ENCODE peak calls at places on chromosomes 6 and 20, in nine cellular contexts. L is MM.1S, R is mammary epithelial cell, F is HCT116, S is K562, G is fibroblast of lung, O is neural progenitor cell, H is PC-3, N is hepatocyte. I is an unnamed sample.

GRCh38 chr6:45387236-45387635 is 9.5 kb upstream of the SUPT3H start:
- DNase-seq in L (no peak), R (no peak), N (no peak), G (peak), F (no peak), O (no peak), H (peak), S (no peak), I (no peak)

GRCh38 chr6:166325383-166326042 is 16.8 kb downstream of the SFT2D1 start:
- DNase-seq in G (no peak), H (no peak), S (no peak), O (no peak), L (no peak), F (no peak), N (no peak), R (no peak), I (no peak)

GRCh38 chr20:37295001-37295400 is 5.5 kb downstream of the MANBAL start:
- DNase-seq in O (no peak), G (peak), F (peak), L (no peak), N (peak), H (peak), R (peak), S (peak), I (no peak)

GRCh38 chr20:52539891-52540290 is 348.3 kb upstream of the ZFP64 start:
- DNase-seq in N (peak), F (no peak), R (no peak), S (peak), O (no peak), G (no peak), L (no peak), H (peak), I (no peak)

GRCh38 chr6:132604635-132605150 is 15.2 kb upstream of the TAAR5 start:
- DNase-seq in S (no peak), O (no peak), F (no peak), N (no peak), L (no peak), R (peak), G (no peak), H (no peak), I (no peak)

GRCh38 chr20:33897313-33897912 is 86.3 kb downstream of the CHMP4B start:
- DNase-seq in N (no peak), H (peak), S (no peak), F (peak), R (no peak), G (no peak), L (no peak), O (no peak), I (no peak)

GRCh38 chr20:64253000-64253383 is 2.6 kb upstream of the PCMTD2 start:
- DNase-seq in R (no peak), L (no peak), H (no peak), F (no peak), G (no peak), O (no peak), S (no peak), N (no peak), I (no peak)

GRCh38 chr6:11700118-11700718 is 78.4 kb downstream of the ADTRP start:
- DNase-seq in H (peak), O (peak), R (peak), L (peak), G (peak), N (peak), S (peak), F (peak), I (peak)

GRCh38 chr6:55528624-55529023 is 50.4 kb downstream of the HMGCLL1 start:
- DNase-seq in F (peak), R (peak), L (peak), N (peak), S (no peak), O (peak), H (peak), G (peak), I (no peak)

GRCh38 chr6:113829702-113830058 is 27.5 kb upstream of the MARCKS start:
- DNase-seq in R (no peak), G (peak), L (no peak), N (peak), S (no peak), O (peak), F (no peak), H (no peak), I (no peak)

GRCh38 chr6:13814176-13814937 is at the start of gene MCUR1:
- DNase-seq in H (peak), O (peak), F (peak), G (peak), L (peak), R (peak), S (peak), N (peak), I (no peak)

GRCh38 chr6:31813463-31813849 is 1.6 kb downstream of the HSPA1L start:
- DNase-seq in O (no peak), N (no peak), R (no peak), H (no peak), L (no peak), S (no peak), F (no peak), G (no peak), I (no peak)

GRCh38 chr6:110041149-110041548 is 63.0 kb downstream of the GPR6 start:
- DNase-seq in H (no peak), N (no peak), G (no peak), S (no peak), O (no peak), R (no peak), F (no peak), L (no peak), I (no peak)

GRCh38 chr6:44072959-44073611 is 54.2 kb downstream of the MRPL14 start:
- DNase-seq in R (peak), S (peak), L (peak), H (peak), G (peak), F (no peak), O (peak), N (peak), I (no peak)

GRCh38 chr6:9927271-9927670 is 487.6 kb downstream of the TFAP2A start:
- DNase-seq in H (no peak), F (no peak), O (no peak), S (no peak), N (no peak), G (no peak), L (no peak), R (no peak), I (peak)

GRCh38 chr20:57663681-57664451 is 43.6 kb upstream of the ZBP1 start:
- DNase-seq in N (no peak), G (no peak), F (no peak), O (no peak), R (no peak), L (no peak), S (no peak), H (no peak), I (no peak)

GRCh38 chr20:815914-816606 is 17.5 kb upstream of the FAM110A start:
- DNase-seq in G (peak), L (peak), R (peak), S (peak), N (peak), H (peak), O (peak), F (peak), I (peak)

GRCh38 chr20:21559305-21559704 is 45.4 kb upstream of the NKX2-2 start:
- DNase-seq in F (no peak), R (no peak), N (no peak), L (peak), S (no peak), H (no peak), O (no peak), G (no peak), I (no peak)

GRCh38 chr20:34859826-34860545 is 12.7 kb downstream of the GGT7 start:
- DNase-seq in R (no peak), G (no peak), O (no peak), S (no peak), N (no peak), H (no peak), F (no peak), L (no peak), I (no peak)

DNA sequence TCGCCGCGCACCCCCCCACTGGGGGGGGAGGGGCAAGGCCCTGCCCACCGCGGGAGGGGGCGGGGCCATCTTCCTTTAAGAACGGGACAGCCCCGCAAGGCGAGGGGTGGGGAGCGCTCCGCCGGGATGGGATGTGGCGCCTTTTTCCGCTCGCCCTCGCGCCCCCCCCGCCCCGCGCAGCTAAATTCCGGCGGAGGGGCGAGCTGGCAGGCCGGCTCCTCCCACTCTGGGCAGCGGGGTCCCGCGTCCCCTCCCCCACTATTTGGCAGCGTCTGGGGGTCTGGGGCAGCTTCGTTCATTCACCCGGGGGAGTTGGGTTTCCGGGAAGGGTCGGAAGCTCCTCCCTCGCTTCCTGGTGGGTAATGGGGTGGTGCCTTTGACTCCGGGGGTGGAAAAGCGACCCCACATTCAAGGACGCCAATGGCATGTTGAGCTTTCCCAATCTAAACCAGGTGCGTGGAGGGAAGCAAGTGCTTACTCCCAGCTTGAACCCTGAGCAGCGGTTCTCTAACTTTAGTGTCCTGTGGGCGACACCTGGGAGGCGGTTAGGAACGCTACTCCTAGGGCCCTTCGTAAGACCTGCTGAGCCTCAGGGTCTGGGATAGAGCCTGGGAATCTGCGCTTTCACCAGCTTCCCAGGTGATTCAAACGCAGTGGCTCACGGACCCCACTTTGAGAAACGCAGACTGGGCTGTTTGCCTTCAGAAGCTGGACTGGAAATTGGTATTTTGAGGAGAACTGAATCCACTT is 927 bp downstream of the ASXL1 start:
- DNase-seq in N (peak), G (peak), O (peak), F (no peak), S (peak), L (peak), H (peak), R (peak), I (no peak)
- TF ChIP-seq EZH2 in N (no peak), G (no peak), O (no peak), F (no peak), S (no peak), L (no peak), H (no peak), R (no peak), I (no peak)

DNA sequence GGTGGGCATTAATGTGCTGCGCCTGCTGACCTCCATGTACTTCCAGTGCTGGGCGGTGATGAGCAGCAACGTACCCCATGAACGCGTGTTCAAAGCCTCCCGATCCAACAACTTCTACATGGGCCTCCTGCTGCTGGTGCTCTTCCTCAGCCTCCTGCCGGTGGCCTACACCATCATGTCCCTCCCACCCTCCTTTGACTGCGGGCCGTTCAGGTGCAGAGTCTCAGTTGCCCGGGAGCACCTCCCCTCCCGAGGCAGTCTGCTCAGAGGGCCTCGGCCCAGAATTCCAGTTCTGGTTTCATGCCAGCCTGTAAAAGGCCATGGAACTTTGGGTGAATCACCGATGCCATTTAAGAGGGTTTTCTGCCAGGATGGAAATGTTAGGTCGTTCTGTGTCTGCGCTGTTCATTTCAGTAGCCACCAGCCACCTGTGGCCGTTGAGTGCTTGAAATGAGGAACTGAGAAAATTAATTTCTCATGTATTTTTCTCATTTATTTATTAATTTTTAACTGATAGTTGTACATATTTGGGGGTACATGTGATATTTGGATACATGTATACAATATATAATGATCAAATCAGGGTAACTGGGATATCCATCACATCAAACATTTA is 35.2 kb upstream of the NOP56 start:
- DNase-seq in L (no peak), F (no peak), N (no peak), H (no peak), O (no peak), R (no peak), S (no peak), G (no peak), I (no peak)
- H3K27ac ChIP-seq in L (no peak), F (no peak), N (no peak), H (no peak), O (no peak), R (no peak), S (no peak), G (no peak), I (no peak)

GRCh38 chr20:45890077-45890996 is 671 bp downstream of the NEURL2 start:
- DNase-seq in F (no peak), O (peak), G (peak), R (no peak), L (no peak), N (peak), H (no peak), S (no peak), I (no peak)
- H3K4me3 ChIP-seq in F (peak), O (peak), G (peak), R (peak), L (peak), N (peak), H (peak), S (peak), I (peak)

GRCh38 chr20:4021905-4022304 is 6.5 kb upstream of the RNF24 start:
- DNase-seq in O (no peak), L (no peak), G (peak), H (no peak), F (no peak), S (no peak), N (no peak), R (no peak), I (no peak)
- TF ChIP-seq EZH2 in O (no peak), L (no peak), G (no peak), H (no peak), F (no peak), S (no peak), N (no peak), R (no peak), I (no peak)

GRCh38 chr6:33453361-33454008 is 891 bp upstream of the ZBTB9 start:
- DNase-seq in L (peak), S (peak), R (peak), N (no peak), F (no peak), H (no peak), G (peak), O (no peak), I (no peak)
- H3K27ac ChIP-seq in L (peak), S (peak), R (peak), N (peak), F (peak), H (peak), G (peak), O (no peak), I (peak)

DNA sequence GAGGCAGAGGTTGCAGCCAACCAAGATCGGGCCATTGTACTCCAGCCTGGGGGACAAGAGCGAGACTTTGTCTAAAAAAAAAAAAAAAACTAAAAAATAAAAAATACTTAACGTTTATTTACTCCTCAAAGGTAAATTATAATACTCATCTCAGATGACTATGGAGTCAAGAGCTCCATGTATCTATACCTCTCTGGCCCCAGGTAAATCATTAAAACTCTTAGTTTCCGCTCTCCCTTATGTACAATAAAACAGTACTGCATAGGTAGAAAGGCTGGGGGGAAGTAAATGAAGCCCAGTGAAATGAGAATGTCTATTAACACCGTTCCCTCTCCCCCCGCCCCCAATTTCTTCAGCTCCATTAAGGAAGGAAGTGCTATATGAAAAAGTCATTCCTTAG is 1.2 kb downstream of the SRSF12 start:
- DNase-seq in S (no peak), F (no peak), G (no peak), O (no peak), H (no peak), R (no peak), N (no peak), L (no peak), I (no peak)
- H3K4me3 ChIP-seq in S (no peak), F (no peak), G (no peak), O (peak), H (peak), R (no peak), N (peak), L (peak), I (peak)